ENCODE peak calls at places on chromosomes 1 and 21, in six cellular contexts. One of them, this sample, is unnamed.

GRCh38 chr1:109170051-109170775 is 43.5 kb upstream of the SARS1 start:
- DNase-seq in dorsolateral prefrontal cortex: no peak
- DNase-seq in AG04449: no peak
- DNase-seq in PC-3: no peak
- DNase-seq in vagina: no peak
- DNase-seq in IMR-90: peak
- DNase-seq in this sample: no peak

GRCh38 chr1:15500184-15500958 is 23.6 kb downstream of the CASP9 start:
- DNase-seq in dorsolateral prefrontal cortex: no peak
- DNase-seq in IMR-90: no peak
- DNase-seq in PC-3: no peak
- DNase-seq in vagina: no peak
- DNase-seq in AG04449: no peak
- DNase-seq in this sample: no peak

GRCh38 chr1:203907901-203908300 is 46.5 kb downstream of the SNRPE start:
- DNase-seq in dorsolateral prefrontal cortex: no peak
- DNase-seq in vagina: no peak
- DNase-seq in IMR-90: peak
- DNase-seq in PC-3: peak
- DNase-seq in AG04449: no peak
- DNase-seq in this sample: no peak

GRCh38 chr1:69947837-69948236 is 257.5 kb downstream of the LRRC40 start:
- DNase-seq in dorsolateral prefrontal cortex: no peak
- DNase-seq in PC-3: peak
- DNase-seq in AG04449: no peak
- DNase-seq in IMR-90: no peak
- DNase-seq in vagina: no peak
- DNase-seq in this sample: peak

GRCh38 chr1:9228589-9228988 is 6.0 kb upstream of the H6PD start:
- DNase-seq in AG04449: no peak
- DNase-seq in vagina: no peak
- DNase-seq in PC-3: peak
- DNase-seq in IMR-90: peak
- DNase-seq in dorsolateral prefrontal cortex: no peak
- DNase-seq in this sample: no peak

GRCh38 chr1:83637586-83637985 is 361.3 kb downstream of the TTLL7 start:
- DNase-seq in PC-3: no peak
- DNase-seq in IMR-90: no peak
- DNase-seq in dorsolateral prefrontal cortex: no peak
- DNase-seq in AG04449: no peak
- DNase-seq in vagina: no peak
- DNase-seq in this sample: no peak

GRCh38 chr1:194076646-194077045 is 890.2 kb upstream of the B3GALT2 start:
- DNase-seq in AG04449: no peak
- DNase-seq in vagina: no peak
- DNase-seq in IMR-90: peak
- DNase-seq in dorsolateral prefrontal cortex: no peak
- DNase-seq in PC-3: no peak
- DNase-seq in this sample: no peak

GRCh38 chr1:208980590-208980989 is 602.9 kb upstream of the CAMK1G start:
- DNase-seq in AG04449: no peak
- DNase-seq in vagina: no peak
- DNase-seq in IMR-90: no peak
- DNase-seq in PC-3: peak
- DNase-seq in dorsolateral prefrontal cortex: no peak
- DNase-seq in this sample: no peak

GRCh38 chr1:152130186-152130585 is 14.9 kb upstream of the TCHH start:
- DNase-seq in IMR-90: no peak
- DNase-seq in vagina: no peak
- DNase-seq in dorsolateral prefrontal cortex: no peak
- DNase-seq in PC-3: no peak
- DNase-seq in AG04449: no peak
- DNase-seq in this sample: no peak

GRCh38 chr1:223230161-223230881 is 87.3 kb upstream of the TLR5 start:
- DNase-seq in AG04449: peak
- DNase-seq in vagina: no peak
- DNase-seq in IMR-90: peak
- DNase-seq in dorsolateral prefrontal cortex: no peak
- DNase-seq in PC-3: peak
- DNase-seq in this sample: no peak

GRCh38 chr1:3409737-3410434 is 44.6 kb upstream of the ARHGEF16 start:
- DNase-seq in vagina: no peak
- DNase-seq in AG04449: peak
- DNase-seq in IMR-90: peak
- DNase-seq in PC-3: peak
- DNase-seq in dorsolateral prefrontal cortex: peak
- DNase-seq in this sample: peak

GRCh38 chr21:44628707-44629391 is 2.0 kb downstream of the KRTAP10-9 start:
- DNase-seq in PC-3: no peak
- DNase-seq in AG04449: no peak
- DNase-seq in IMR-90: no peak
- DNase-seq in dorsolateral prefrontal cortex: no peak
- DNase-seq in vagina: no peak
- DNase-seq in this sample: no peak

GRCh38 chr1:115077984-115078330 is 11.3 kb downstream of the TSPAN2 start:
- DNase-seq in vagina: no peak
- DNase-seq in PC-3: no peak
- DNase-seq in AG04449: no peak
- DNase-seq in dorsolateral prefrontal cortex: no peak
- DNase-seq in IMR-90: no peak
- DNase-seq in this sample: no peak

GRCh38 chr1:93805027-93805426 is 74.0 kb downstream of the DNTTIP2 start:
- DNase-seq in vagina: no peak
- DNase-seq in PC-3: peak
- DNase-seq in IMR-90: peak
- DNase-seq in AG04449: no peak
- DNase-seq in dorsolateral prefrontal cortex: no peak
- DNase-seq in this sample: no peak

GRCh38 chr1:183844806-183845205 is 39.9 kb downstream of the RGL1 start:
- DNase-seq in AG04449: no peak
- DNase-seq in dorsolateral prefrontal cortex: no peak
- DNase-seq in IMR-90: no peak
- DNase-seq in PC-3: no peak
- DNase-seq in vagina: no peak
- DNase-seq in this sample: no peak

GRCh38 chr1:161159087-161159914 is at the start of gene USP21:
- DNase-seq in PC-3: peak
- DNase-seq in dorsolateral prefrontal cortex: peak
- DNase-seq in IMR-90: peak
- DNase-seq in AG04449: no peak
- DNase-seq in vagina: no peak
- DNase-seq in this sample: peak

GRCh38 chr1:36991551-36991950 is 42.8 kb downstream of the GRIK3 start:
- DNase-seq in PC-3: no peak
- DNase-seq in IMR-90: no peak
- DNase-seq in vagina: no peak
- DNase-seq in AG04449: no peak
- DNase-seq in dorsolateral prefrontal cortex: no peak
- DNase-seq in this sample: no peak

GRCh38 chr1:93938461-93939145 is 29.4 kb upstream of the GCLM start:
- DNase-seq in AG04449: no peak
- DNase-seq in vagina: no peak
- DNase-seq in dorsolateral prefrontal cortex: no peak
- DNase-seq in IMR-90: no peak
- DNase-seq in PC-3: peak
- DNase-seq in this sample: no peak

GRCh38 chr1:234899041-234899787 is 229.4 kb downstream of the TOMM20 start:
- DNase-seq in dorsolateral prefrontal cortex: no peak
- DNase-seq in AG04449: no peak
- DNase-seq in PC-3: peak
- DNase-seq in IMR-90: peak
- DNase-seq in vagina: no peak
- DNase-seq in this sample: no peak

GRCh38 chr1:183244466-183244865 is 58.4 kb downstream of the LAMC2 start:
- DNase-seq in AG04449: peak
- DNase-seq in dorsolateral prefrontal cortex: no peak
- DNase-seq in vagina: no peak
- DNase-seq in PC-3: no peak
- DNase-seq in IMR-90: peak
- DNase-seq in this sample: no peak

GRCh38 chr1:150272379-150272840 is at the start of gene C1orf54:
- DNase-seq in PC-3: no peak
- DNase-seq in vagina: no peak
- DNase-seq in IMR-90: peak
- DNase-seq in dorsolateral prefrontal cortex: peak
- DNase-seq in AG04449: no peak
- DNase-seq in this sample: no peak

GRCh38 chr1:212621043-212621829 is 12.7 kb downstream of the ATF3 start:
- DNase-seq in AG04449: no peak
- DNase-seq in vagina: no peak
- DNase-seq in dorsolateral prefrontal cortex: no peak
- DNase-seq in IMR-90: no peak
- DNase-seq in PC-3: no peak
- DNase-seq in this sample: no peak

GRCh38 chr1:155064813-155065436 is 1.4 kb downstream of the EFNA4 start:
- DNase-seq in IMR-90: no peak
- DNase-seq in AG04449: no peak
- DNase-seq in dorsolateral prefrontal cortex: no peak
- DNase-seq in vagina: no peak
- DNase-seq in PC-3: no peak
- DNase-seq in this sample: no peak

GRCh38 chr21:33268736-33269441 is 2.7 kb downstream of the IL10RB start:
- DNase-seq in dorsolateral prefrontal cortex: no peak
- DNase-seq in IMR-90: no peak
- DNase-seq in PC-3: peak
- DNase-seq in AG04449: no peak
- DNase-seq in vagina: no peak
- DNase-seq in this sample: no peak

GRCh38 chr1:109084563-109085517 is 5.7 kb upstream of the TMEM167B start:
- DNase-seq in IMR-90: peak
- DNase-seq in vagina: no peak
- DNase-seq in PC-3: peak
- DNase-seq in AG04449: no peak
- DNase-seq in dorsolateral prefrontal cortex: no peak
- DNase-seq in this sample: no peak

DNA sequence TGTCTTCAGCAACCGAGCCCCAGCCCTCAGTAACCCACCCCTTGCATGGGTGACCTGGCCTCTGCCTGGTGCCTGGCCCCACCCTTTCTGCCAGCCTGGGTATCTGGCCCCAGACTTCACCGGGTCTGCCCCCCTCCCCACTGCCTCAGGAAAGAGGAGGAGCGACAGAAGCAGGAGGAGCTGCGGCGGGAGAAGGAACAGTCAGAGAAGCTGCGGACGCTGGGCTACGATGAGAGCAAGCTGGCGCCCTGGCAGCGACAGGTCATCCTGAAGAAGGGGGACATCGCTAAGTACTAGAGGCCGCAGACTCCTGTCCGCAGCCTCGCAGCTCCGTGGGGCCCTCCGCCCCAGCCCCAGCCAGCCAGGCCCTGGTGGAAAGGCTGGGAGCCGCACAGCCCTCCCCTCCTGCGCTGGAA is 6.1 kb downstream of the TNFRSF25 start:
- DNase-seq in PC-3: no peak
- DNase-seq in dorsolateral prefrontal cortex: no peak
- DNase-seq in IMR-90: no peak
- DNase-seq in vagina: no peak
- DNase-seq in AG04449: no peak
- DNase-seq in this sample: no peak
- H3K4me3 ChIP-seq in PC-3: no peak
- H3K4me3 ChIP-seq in dorsolateral prefrontal cortex: no peak
- H3K4me3 ChIP-seq in IMR-90: no peak
- H3K4me3 ChIP-seq in vagina: peak
- H3K4me3 ChIP-seq in AG04449: no peak
- H3K4me3 ChIP-seq in this sample: no peak

GRCh38 chr1:157734328-157734727 is 33.8 kb upstream of the FCRL3 start:
- DNase-seq in PC-3: no peak
- DNase-seq in vagina: no peak
- DNase-seq in dorsolateral prefrontal cortex: no peak
- DNase-seq in AG04449: no peak
- DNase-seq in IMR-90: no peak
- DNase-seq in this sample: no peak

DNA sequence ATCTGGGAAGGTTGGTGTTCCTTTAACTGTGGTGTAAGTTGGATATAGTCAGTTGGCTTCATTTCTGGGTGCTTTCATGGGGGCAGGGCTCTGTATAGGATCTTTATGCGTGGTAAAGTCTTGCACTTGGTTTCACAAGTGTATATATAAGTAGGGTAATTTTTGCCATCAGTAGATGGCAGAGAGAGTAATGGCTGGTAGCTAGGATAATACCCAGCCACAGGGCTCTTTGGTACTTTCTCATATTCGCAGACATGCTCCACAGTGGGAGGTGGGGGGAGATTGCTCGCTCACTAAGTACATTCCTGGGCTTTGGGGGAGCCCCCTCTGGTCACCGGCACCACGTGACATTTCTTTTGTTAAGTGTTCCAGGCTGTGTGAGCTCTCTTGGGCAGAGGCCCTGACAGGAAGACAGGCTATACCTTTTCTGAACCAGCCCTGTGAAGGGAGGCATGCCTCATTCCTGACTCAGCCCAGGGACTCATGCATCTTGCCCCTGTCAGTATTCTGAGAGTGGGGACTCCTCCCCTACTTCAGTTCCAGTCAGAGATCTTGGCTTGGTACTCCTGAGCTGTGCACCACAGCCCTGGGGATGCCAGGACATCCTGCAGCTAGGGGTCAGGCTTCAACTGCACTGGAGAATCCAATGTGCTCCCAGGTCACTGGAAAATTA is 37.6 kb downstream of the FCRL2 start:
- DNase-seq in AG04449: no peak
- DNase-seq in IMR-90: no peak
- DNase-seq in vagina: no peak
- DNase-seq in PC-3: no peak
- DNase-seq in dorsolateral prefrontal cortex: no peak
- DNase-seq in this sample: peak
- TF ChIP-seq CTCF in AG04449: no peak
- TF ChIP-seq CTCF in IMR-90: no peak
- TF ChIP-seq CTCF in vagina: no peak
- TF ChIP-seq CTCF in PC-3: no peak
- TF ChIP-seq CTCF in dorsolateral prefrontal cortex: no peak
- TF ChIP-seq CTCF in this sample: peak

DNA sequence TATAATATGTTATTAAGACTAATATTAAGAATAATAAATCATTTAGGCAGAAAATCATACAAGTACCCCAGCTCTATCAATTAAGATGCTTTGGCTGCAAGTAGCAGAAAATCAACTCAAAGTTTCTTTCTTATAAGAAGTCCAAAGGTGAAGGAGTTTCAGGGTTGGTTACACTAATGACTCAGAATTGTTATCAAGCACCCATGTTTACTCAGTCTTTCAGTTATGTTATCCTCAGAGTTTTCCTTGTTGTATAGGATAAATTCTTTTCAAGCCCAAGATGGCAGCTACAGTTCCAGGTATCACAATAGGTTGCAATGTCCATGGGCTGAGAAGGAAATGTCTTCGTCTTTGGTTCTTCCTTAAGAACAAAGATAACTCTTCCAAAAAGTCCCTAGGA is 163.6 kb downstream of the TNFSF18 start:
- DNase-seq in dorsolateral prefrontal cortex: no peak
- DNase-seq in vagina: no peak
- DNase-seq in IMR-90: no peak
- DNase-seq in PC-3: peak
- DNase-seq in AG04449: no peak
- DNase-seq in this sample: no peak
- H3K4me3 ChIP-seq in dorsolateral prefrontal cortex: no peak
- H3K4me3 ChIP-seq in vagina: no peak
- H3K4me3 ChIP-seq in IMR-90: no peak
- H3K4me3 ChIP-seq in PC-3: no peak
- H3K4me3 ChIP-seq in AG04449: no peak
- H3K4me3 ChIP-seq in this sample: no peak

GRCh38 chr1:53480678-53481077 is 21.5 kb downstream of the DMRTB1 start:
- DNase-seq in vagina: no peak
- DNase-seq in IMR-90: no peak
- DNase-seq in dorsolateral prefrontal cortex: no peak
- DNase-seq in PC-3: no peak
- DNase-seq in AG04449: no peak
- DNase-seq in this sample: no peak
- TF ChIP-seq CTCF in vagina: no peak
- TF ChIP-seq CTCF in IMR-90: no peak
- TF ChIP-seq CTCF in dorsolateral prefrontal cortex: no peak
- TF ChIP-seq CTCF in PC-3: no peak
- TF ChIP-seq CTCF in AG04449: no peak
- TF ChIP-seq CTCF in this sample: no peak

GRCh38 chr1:239909894-239910293 is 181.8 kb upstream of the FMN2 start:
- DNase-seq in AG04449: peak
- DNase-seq in dorsolateral prefrontal cortex: peak
- DNase-seq in PC-3: no peak
- DNase-seq in vagina: no peak
- DNase-seq in IMR-90: peak
- DNase-seq in this sample: no peak
- H3K4me3 ChIP-seq in AG04449: no peak
- H3K4me3 ChIP-seq in dorsolateral prefrontal cortex: no peak
- H3K4me3 ChIP-seq in PC-3: no peak
- H3K4me3 ChIP-seq in vagina: no peak
- H3K4me3 ChIP-seq in IMR-90: no peak
- H3K4me3 ChIP-seq in this sample: no peak

This sample was measured in epithelial cell of proximal tubule.